ENCODE peak calls at places on chromosomes 4 and X, in five cellular contexts. M is fibroblast of lung, R is gastrocnemius medialis, F is stomach, T is H9. V is an unnamed sample.
A peak's percentile ranks its signal among the peaks of the same experiment; 100 is the strongest.

GRCh38 chrX:37644381-37645305 is 40.9 kb upstream of the XK start:
- DNase-seq in M (no peak), R (no peak), F (no peak), T (no peak), V (no peak)

GRCh38 chrX:143437439-143437838 is 79.8 kb downstream of the SPANXN3 start:
- DNase-seq in M (no peak), R (no peak), F (no peak), T (no peak), V (no peak)

GRCh38 chr4:107283587-107284559 is 247.8 kb upstream of the DKK2 start:
- DNase-seq in M (peak; percentile 72), R (no peak), F (no peak), T (no peak), V (peak; percentile 84)

GRCh38 chr4:118865091-118865708 is 23.5 kb upstream of the SYNPO2 start:
- DNase-seq in M (peak; percentile 66), R (peak; percentile 43), F (peak; percentile 52), T (peak; percentile 77), V (no peak)

GRCh38 chr4:7002336-7002735 is 40.8 kb upstream of the TADA2B start:
- DNase-seq in M (no peak), R (no peak), F (no peak), T (no peak), V (no peak)

GRCh38 chrX:135389717-135390116 is 32.0 kb upstream of the SMIM10L2A start:
- DNase-seq in M (no peak), R (no peak), F (no peak), T (no peak), V (no peak)

GRCh38 chr4:5689065-5689464 is 19.3 kb downstream of the EVC2 start:
- DNase-seq in M (no peak), R (no peak), F (no peak), T (no peak), V (no peak)

GRCh38 chr4:87498446-87498900 is 30.7 kb downstream of the SPARCL1 start:
- DNase-seq in M (peak; percentile 86), R (no peak), F (no peak), T (no peak), V (peak; percentile 37)

GRCh38 chr4:145557720-145558119 is 61.5 kb upstream of the MMAA start:
- DNase-seq in M (peak; percentile 82), R (peak; percentile 52), F (peak; percentile 60), T (peak; percentile 73), V (no peak)

GRCh38 chrX:110021180-110022022 is 18.5 kb downstream of the TMEM164 start:
- DNase-seq in M (peak; percentile 53), R (peak; percentile 53), F (no peak), T (no peak), V (no peak)

GRCh38 chr4:41967392-41967791 is 14.2 kb upstream of the DCAF4L1 start:
- DNase-seq in M (no peak), R (no peak), F (no peak), T (no peak), V (no peak)

GRCh38 chrX:43655151-43655676 is 885 bp upstream of the MAOA start:
- DNase-seq in M (peak; percentile 32), R (peak; percentile 55), F (peak; percentile 50), T (peak; percentile 54), V (no peak)

GRCh38 chrX:110427076-110427475 is 68.4 kb downstream of the RTL9 start:
- DNase-seq in M (no peak), R (no peak), F (no peak), T (no peak), V (no peak)

GRCh38 chr4:31601793-31602192 is 881.6 kb downstream of the PCDH7 start:
- DNase-seq in M (no peak), R (no peak), F (no peak), T (no peak), V (no peak)

GRCh38 chr4:3029464-3029863 is 44.9 kb downstream of the HTT-AS start:
- DNase-seq in M (no peak), R (no peak), F (no peak), T (no peak), V (no peak)
- H3K27me3 ChIP-seq in M (peaks cover 3% of the 10 kb centered on the region), R (no peaks in the 10 kb centered on the region), F (no peaks in the 10 kb centered on the region), T (no peaks in the 10 kb centered on the region), V (peaks cover 7% of the 10 kb centered on the region)

GRCh38 chrX:10015711-10016515 is 48.8 kb downstream of the CLDN34 start:
- DNase-seq in M (peak; percentile 31), R (peak; percentile 20), F (no peak), T (peak; percentile 46), V (no peak)
- TF ChIP-seq CTCF in M (no peak), R (no peak), F (no peak), T (no peak), V (no peak)

GRCh38 chrX:152299787-152300186 is 151.3 kb downstream of the GABRA3 start:
- DNase-seq in M (no peak), R (no peak), F (no peak), T (no peak), V (no peak)
- H3K27me3 ChIP-seq in M (no peaks in the 10 kb centered on the region), R (no peaks in the 10 kb centered on the region), F (no peaks in the 10 kb centered on the region), T (no peaks in the 10 kb centered on the region), V (no peaks in the 10 kb centered on the region)

GRCh38 chrX:46203115-46203514 is 342.1 kb downstream of the ZNF674 start:
- DNase-seq in M (no peak), R (no peak), F (no peak), T (no peak), V (no peak)
- TF ChIP-seq CTCF in M (no peak), R (no peak), F (no peak), T (no peak), V (no peak)

DNA sequence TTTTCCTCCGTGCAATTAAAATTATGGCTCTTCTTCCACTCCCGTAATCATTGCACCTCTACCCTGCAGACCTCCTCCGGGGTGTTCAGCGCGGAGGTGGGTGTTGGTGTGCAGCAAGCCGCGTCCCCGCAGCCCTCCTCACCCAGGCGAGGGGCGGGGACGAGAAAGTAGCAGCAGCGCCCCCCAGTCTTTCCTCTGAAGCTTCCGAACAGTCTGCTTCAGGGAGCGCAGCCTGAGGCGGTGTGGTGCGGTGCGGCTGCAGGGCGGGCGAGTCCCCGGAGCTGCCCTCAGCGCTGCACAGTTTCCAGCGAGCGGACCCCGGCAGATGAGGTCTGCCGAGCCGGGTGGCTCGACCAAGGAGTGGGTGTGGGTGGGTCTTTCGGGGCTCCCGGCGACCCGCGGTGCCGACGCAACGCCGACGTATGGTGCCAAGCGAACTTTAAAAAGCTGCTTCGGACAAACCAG is at the start of gene FRAS1:
- DNase-seq in M (peak; percentile 30), R (peak; percentile 14), F (no peak), T (peak; percentile 68), V (no peak)
- H3K27me3 ChIP-seq in M (peaks cover 29% of the 10 kb centered on the region), R (no peaks in the 10 kb centered on the region), F (peaks cover 35% of the 10 kb centered on the region), T (no peaks in the 10 kb centered on the region), V (no peaks in the 10 kb centered on the region)

V was measured in BJ.